ENCODE peak calls at places on chromosomes 2 and 18, in five cellular contexts. U is H1, I is ovary, X is transverse colon, S is A549. T is an unnamed sample.

GRCh38 chr2:222483513-222484039 is 59.2 kb downstream of the SGPP2 start:
- DNase-seq in U (no peak), I (no peak), X (peak; percentile 32), S (no peak), T (no peak)

GRCh38 chr2:59804662-59805258 is 748.7 kb downstream of the BCL11A start:
- DNase-seq in U (no peak), I (no peak), X (peak; percentile 30), S (no peak), T (no peak)

GRCh38 chr2:85257359-85258193 is 70.2 kb downstream of the TGOLN2 start:
- DNase-seq in U (no peak), I (no peak), X (no peak), S (no peak), T (peak; percentile 48)

GRCh38 chr18:11105463-11105862 is 43.9 kb downstream of the PIEZO2 start:
- DNase-seq in U (no peak), I (no peak), X (no peak), S (no peak), T (no peak)

GRCh38 chr2:145777297-145777696 is 1257.4 kb upstream of the ZEB2 start:
- DNase-seq in U (no peak), I (no peak), X (no peak), S (no peak), T (no peak)

GRCh38 chr2:108570416-108570815 is 36.1 kb downstream of the LIMS1 start:
- DNase-seq in U (no peak), I (peak; percentile 31), X (no peak), S (no peak), T (no peak)

GRCh38 chr2:136025057-136025973 is 39.9 kb upstream of the DARS1 start:
- DNase-seq in U (peak; percentile 91), I (peak; percentile 33), X (peak; percentile 69), S (no peak), T (peak; percentile 84)

GRCh38 chr2:98768765-98769476 is 38.0 kb upstream of the MGAT4A start:
- DNase-seq in U (no peak), I (no peak), X (no peak), S (no peak), T (no peak)

GRCh38 chr2:57698935-57699449 is 347.6 kb upstream of the VRK2 start:
- DNase-seq in U (no peak), I (no peak), X (no peak), S (no peak), T (no peak)

GRCh38 chr2:64770781-64771334 is 117.1 kb upstream of the SERTAD2 start:
- DNase-seq in U (no peak), I (peak; percentile 60), X (peak; percentile 38), S (no peak), T (peak; percentile 43)

GRCh38 chr18:7164610-7165009 is 47.0 kb upstream of the LAMA1 start:
- DNase-seq in U (peak; percentile 40), I (no peak), X (no peak), S (peak; percentile 6), T (no peak)

GRCh38 chr2:118169359-118170005 is 81.2 kb downstream of the INSIG2 start:
- DNase-seq in U (no peak), I (peak; percentile 42), X (no peak), S (no peak), T (peak; percentile 15)

GRCh38 chr18:9838144-9838877 is 47.5 kb upstream of the TXNDC2 start:
- DNase-seq in U (peak; percentile 58), I (no peak), X (no peak), S (no peak), T (no peak)

GRCh38 chr2:218249686-218250085 is 11.1 kb upstream of the GPBAR1 start:
- DNase-seq in U (no peak), I (no peak), X (no peak), S (no peak), T (no peak)

GRCh38 chr2:234564719-234565118 is 67.8 kb upstream of the ARL4C start:
- DNase-seq in U (no peak), I (no peak), X (no peak), S (no peak), T (no peak)

GRCh38 chr18:36376361-36376760 is 78.8 kb downstream of the FHOD3 start:
- DNase-seq in U (no peak), I (no peak), X (no peak), S (no peak), T (no peak)

DNA sequence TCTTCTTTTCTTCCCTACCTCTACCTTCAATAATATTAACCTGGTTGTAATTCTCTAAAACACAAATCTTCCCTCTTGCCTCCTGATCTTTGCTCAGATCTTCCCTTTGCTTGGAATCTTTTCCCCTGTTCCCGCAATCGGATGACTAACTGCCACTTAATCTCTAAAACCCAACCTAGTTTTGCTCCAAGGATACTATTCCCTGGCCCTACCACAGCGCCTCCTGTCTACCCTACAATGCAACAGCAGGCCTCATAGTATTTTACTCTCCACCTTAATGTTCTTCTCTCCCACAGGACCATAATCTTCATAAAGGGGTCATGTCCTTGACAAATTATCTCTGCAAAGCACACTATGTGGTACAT is 246.8 kb upstream of the TNP1 start:
- DNase-seq in U (peak; percentile 51), I (no peak), X (no peak), S (no peak), T (no peak)
- TF ChIP-seq CTCF in U (peak; percentile 36), I (no peak), X (no peak), S (peak; percentile 15), T (no peak)

GRCh38 chr2:67846341-67847070 is 216.3 kb downstream of the C1D start:
- DNase-seq in U (peak; percentile 92), I (peak; percentile 88), X (peak; percentile 81), S (peak; percentile 73), T (peak; percentile 92)
- TF ChIP-seq EP300 in U (no peak), I (no peak), X (no peak), S (peak; percentile 8), T (no peak)

DNA sequence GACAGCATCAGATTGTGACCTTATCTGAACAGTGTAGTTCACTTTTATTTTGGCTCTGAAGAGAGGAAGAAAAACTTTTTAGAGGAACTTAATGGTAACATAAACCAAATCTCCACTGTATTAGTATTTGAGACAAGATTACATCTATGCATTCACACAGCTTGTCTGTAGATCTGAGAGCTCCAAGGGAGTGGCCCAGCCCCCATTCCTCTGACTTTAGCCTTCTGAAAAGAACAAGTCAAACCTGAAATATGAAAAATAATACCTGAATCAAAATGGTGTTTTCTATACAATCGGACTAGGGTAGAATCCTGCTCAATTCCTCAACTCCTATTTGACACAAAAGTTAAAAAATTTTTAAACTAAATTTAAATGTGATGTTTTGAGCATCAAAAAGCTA is 23.1 kb downstream of the STARD7 start:
- DNase-seq in U (no peak), I (no peak), X (no peak), S (no peak), T (no peak)
- TF ChIP-seq CTCF in U (no peak), I (no peak), X (no peak), S (no peak), T (no peak)

DNA sequence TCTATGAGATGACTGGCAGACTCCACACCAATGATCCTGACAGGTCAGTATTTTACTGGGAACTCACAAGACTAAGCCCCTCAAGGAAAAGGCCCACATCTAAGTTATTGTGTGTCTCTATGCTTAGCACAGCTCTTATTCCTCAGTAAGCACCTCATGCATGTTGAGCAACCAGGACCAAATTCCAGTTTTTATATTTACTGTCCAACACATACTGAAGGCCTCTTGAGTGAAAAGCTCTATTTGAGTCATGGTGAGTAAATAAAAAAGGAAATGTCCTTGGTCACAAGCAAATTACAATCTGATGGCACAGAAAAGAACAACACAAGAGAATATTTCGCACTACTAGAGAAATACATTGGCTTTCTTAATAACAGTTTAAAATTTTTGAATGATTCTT is 87.9 kb upstream of the ETAA1 start:
- DNase-seq in U (no peak), I (no peak), X (no peak), S (no peak), T (peak; percentile 23)
- TF ChIP-seq EP300 in U (no peak), I (no peak), X (no peak), S (no peak), T (no peak)

GRCh38 chr2:8489221-8489620 is 192.6 kb upstream of the ID2 start:
- DNase-seq in U (no peak), I (no peak), X (no peak), S (no peak), T (no peak)

GRCh38 chr2:8486141-8486540 is 195.7 kb upstream of the ID2 start:
- DNase-seq in U (no peak), I (no peak), X (no peak), S (no peak), T (no peak)

GRCh38 chr2:8489751-8490150 is 192.1 kb upstream of the ID2 start:
- DNase-seq in U (no peak), I (no peak), X (no peak), S (no peak), T (no peak)

GRCh38 chr2:8488001-8488738 is 193.7 kb upstream of the ID2 start:
- DNase-seq in U (no peak), I (no peak), X (no peak), S (no peak), T (no peak)

DNA sequence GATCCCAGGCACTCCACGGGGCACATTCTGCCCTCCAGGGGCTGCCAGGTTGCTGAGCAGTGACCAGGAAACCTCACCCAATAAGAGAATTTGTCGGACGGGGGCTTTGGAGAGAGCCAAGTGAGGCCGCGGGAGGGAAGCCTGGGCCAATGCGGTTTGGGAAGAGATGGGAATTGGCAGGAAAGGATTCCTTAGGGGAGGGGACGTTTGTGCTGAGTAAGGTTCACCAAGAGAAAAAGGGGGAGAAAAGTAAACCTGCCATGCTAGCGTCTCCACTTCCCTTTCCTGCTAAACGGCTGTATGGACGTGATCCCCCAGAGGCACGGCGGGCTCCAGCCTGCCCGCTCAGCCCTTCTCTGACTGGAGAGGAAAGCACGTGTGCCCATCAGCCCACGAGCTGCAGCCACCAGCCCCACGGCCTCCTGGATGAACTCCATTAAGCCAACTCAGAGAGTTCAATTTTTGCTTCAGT is 194.4 kb upstream of the ID2 start:
- DNase-seq in U (no peak), I (no peak), X (no peak), S (no peak), T (no peak)
- TF ChIP-seq CTCF in U (no peak), I (no peak), X (no peak), S (no peak), T (no peak)

DNA sequence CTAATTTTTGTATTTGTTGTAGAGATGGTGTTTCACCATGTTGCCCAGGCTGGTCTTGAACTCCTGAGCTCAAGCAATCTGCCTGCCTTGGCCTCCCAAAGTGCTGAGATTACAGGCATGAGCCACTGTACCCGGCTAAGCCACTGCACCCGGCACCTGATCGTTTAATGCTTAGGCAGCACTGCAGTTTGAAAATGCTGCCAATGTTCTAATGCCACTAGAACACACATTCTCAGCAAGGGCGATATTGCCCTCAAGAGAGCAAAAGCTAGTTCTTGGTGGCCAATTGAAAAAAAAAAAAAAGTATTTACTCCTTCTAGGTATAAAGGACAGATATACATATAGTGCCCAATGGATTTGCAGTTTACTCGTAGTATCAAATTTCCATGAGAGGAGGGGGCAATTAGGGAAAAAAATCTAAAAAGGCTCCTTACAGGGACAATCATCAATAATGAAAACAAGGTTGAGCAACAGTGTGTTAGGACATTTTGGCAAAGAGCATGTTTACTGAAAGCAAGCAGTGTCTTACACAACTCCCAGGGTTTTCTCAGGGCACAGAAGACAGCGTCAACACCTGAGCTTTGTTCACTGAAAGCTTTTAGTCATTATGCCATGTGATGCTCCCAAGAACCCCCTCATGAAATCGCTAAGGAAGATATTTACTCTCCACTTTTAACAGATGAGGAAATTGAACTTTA is 199.9 kb upstream of the PKDCC start:
- DNase-seq in U (no peak), I (no peak), X (no peak), S (no peak), T (no peak)
- TF ChIP-seq EP300 in U (no peak), I (no peak), X (no peak), S (peak; percentile 89), T (no peak)

GRCh38 chr2:11411768-11412448 is 54.1 kb downstream of the E2F6 start:
- DNase-seq in U (peak; percentile 65), I (peak; percentile 62), X (peak; percentile 66), S (no peak), T (no peak)
- TF ChIP-seq CTCF in U (peak; percentile 65), I (peak; percentile 80), X (peak; percentile 84), S (peak; percentile 96), T (peak; percentile 70)

T was measured in upper lobe of left lung.